ENCODE peak calls at places on chromosomes 7 and 10, in seven cellular contexts. G, I, J, A, Y, Q and T are unnamed samples. For H3K27me3 and H3K4me1, the result is how much of the 10 kb centered on the place peaks cover.

GRCh38 chr7:142964502-142965246 is 2.5 kb upstream of the KEL start:
- DNase-seq in G (no peak), I (no peak), A (no peak), J (no peak), Y (peak), Q (peak), T (peak)

GRCh38 chr7:40659231-40659630 is 524.4 kb downstream of the SUGCT start:
- DNase-seq in G (no peak), Q (no peak), Y (no peak), J (peak), I (no peak), A (peak), T (no peak)

GRCh38 chr10:95693331-95693667 is 428 bp downstream of the TCTN3 start:
- DNase-seq in G (peak), Y (no peak), J (no peak), A (no peak), I (no peak), Q (peak), T (no peak)

GRCh38 chr7:123621707-123622106 is 20.1 kb downstream of the ASB15 start:
- DNase-seq in Q (no peak), J (no peak), Y (no peak), A (no peak), G (no peak), I (no peak), T (no peak)

GRCh38 chr10:78700413-78700812 is 368.4 kb upstream of the ZMIZ1 start:
- DNase-seq in G (peak), A (peak), J (no peak), I (no peak), Y (no peak), Q (peak), T (peak)

GRCh38 chr7:100490483-100491191 is 6.9 kb downstream of the NYAP1 start:
- DNase-seq in J (no peak), Q (no peak), Y (peak), G (no peak), I (no peak), A (no peak), T (no peak)

GRCh38 chr7:29453022-29453421 is 110.6 kb upstream of the PRR15 start:
- DNase-seq in I (no peak), Q (peak), J (no peak), Y (no peak), A (no peak), G (no peak), T (peak)

GRCh38 chr7:147711429-147711828 is 879.1 kb upstream of the C7orf33 start:
- DNase-seq in Y (no peak), J (no peak), Q (no peak), A (no peak), G (no peak), I (no peak), T (no peak)

GRCh38 chr10:24360286-24361127 is 151.6 kb downstream of the KIAA1217 start:
- DNase-seq in Y (peak), A (peak), I (peak), Q (peak), J (no peak), G (peak), T (peak)

GRCh38 chr10:113718974-113719822 is 32.3 kb upstream of the PLEKHS1 start:
- DNase-seq in G (no peak), Y (peak), I (no peak), A (no peak), Q (no peak), J (no peak), T (peak)

GRCh38 chr10:120995768-120996167 is 144.6 kb downstream of the WDR11 start:
- DNase-seq in G (no peak), J (no peak), Q (no peak), I (no peak), Y (no peak), A (no peak), T (no peak)

GRCh38 chr10:77405771-77406241 is 231.8 kb downstream of the KCNMA1 start:
- DNase-seq in Y (peak), I (peak), G (peak), J (no peak), A (peak), Q (peak), T (peak)

GRCh38 chr10:3239066-3239919 is 66.7 kb upstream of the PITRM1 start:
- DNase-seq in I (peak), G (peak), J (no peak), Q (peak), Y (peak), A (peak), T (peak)

GRCh38 chr10:52229271-52229931 is 84.7 kb upstream of the DKK1 start:
- DNase-seq in A (no peak), Y (no peak), G (no peak), J (no peak), I (no peak), Q (no peak), T (no peak)

GRCh38 chr7:12210179-12211053 is 678 bp upstream of the TMEM106B start:
- DNase-seq in J (no peak), Q (peak), G (no peak), I (no peak), A (no peak), Y (peak), T (peak)

GRCh38 chr7:512541-513311 is 6.9 kb downstream of the PDGFA start:
- DNase-seq in J (no peak), G (no peak), Q (no peak), Y (no peak), A (no peak), I (no peak), T (peak)

GRCh38 chr7:1700086-1700485 is 30.0 kb downstream of the ELFN1 start:
- DNase-seq in Y (peak), A (peak), I (no peak), Q (no peak), J (no peak), G (no peak), T (no peak)

GRCh38 chr7:18087687-18088078 is 60.0 kb upstream of the PRPS1L1 start:
- DNase-seq in G (no peak), A (no peak), I (no peak), Q (peak), Y (no peak), J (no peak), T (no peak)

GRCh38 chr7:158312789-158313188 is 274.8 kb downstream of the PTPRN2 start:
- DNase-seq in Q (no peak), J (no peak), G (no peak), I (no peak), Y (no peak), A (no peak), T (no peak)

GRCh38 chr10:61942997-61943457 is 41.5 kb downstream of the ARID5B start:
- DNase-seq in G (peak), J (no peak), A (no peak), Q (no peak), Y (no peak), I (no peak), T (no peak)

GRCh38 chr7:128131701-128132100 is 100.5 kb upstream of the LRRC4 start:
- DNase-seq in Q (no peak), Y (no peak), A (no peak), I (no peak), G (no peak), J (no peak), T (no peak)

GRCh38 chr7:138228119-138228518 is 151.9 kb downstream of the AKR1D1 start:
- DNase-seq in Y (no peak), Q (no peak), J (no peak), I (no peak), A (no peak), G (no peak), T (no peak)

GRCh38 chr7:142645777-142646176 is 103.5 kb upstream of the PRSS1 start:
- DNase-seq in J (no peak), A (no peak), Y (no peak), I (no peak), G (no peak), Q (no peak), T (no peak)

GRCh38 chr7:157389951-157390730 is 53.3 kb downstream of the DNAJB6 start:
- DNase-seq in I (no peak), J (no peak), G (no peak), A (no peak), Q (no peak), Y (no peak), T (no peak)

GRCh38 chr7:1743481-1744230 is 73.6 kb downstream of the ELFN1 start:
- DNase-seq in A (no peak), I (no peak), Y (no peak), G (no peak), Q (no peak), J (no peak), T (no peak)

GRCh38 chr10:44995581-44995913 is 5.2 kb upstream of the ZNF22 start:
- DNase-seq in I (no peak), G (no peak), A (no peak), J (peak), Q (no peak), Y (no peak), T (no peak)

GRCh38 chr7:2724453-2725177 is 36.6 kb downstream of the AMZ1 start:
- DNase-seq in Y (no peak), Q (no peak), A (peak), J (no peak), G (no peak), I (no peak), T (no peak)

GRCh38 chr7:128924706-128925588 is 12.8 kb upstream of the IRF5 start:
- DNase-seq in Q (no peak), A (no peak), J (no peak), G (no peak), I (no peak), Y (no peak), T (no peak)

GRCh38 chr7:77982926-77983550 is 184.5 kb downstream of the PHTF2 start:
- DNase-seq in I (no peak), Y (no peak), G (peak), Q (no peak), A (no peak), J (no peak), T (no peak)

GRCh38 chr7:6193734-6194133 is 78.7 kb downstream of the CYTH3 start:
- DNase-seq in Y (no peak), J (no peak), A (no peak), G (no peak), I (no peak), Q (no peak), T (no peak)

GRCh38 chr7:2460641-2461040 is 15.6 kb downstream of the GRIFIN start:
- DNase-seq in Y (no peak), G (no peak), J (no peak), I (no peak), A (no peak), Q (no peak), T (no peak)

GRCh38 chr10:130568246-130568645 is 432.1 kb downstream of the GLRX3 start:
- DNase-seq in I (no peak), Q (no peak), A (no peak), G (no peak), Y (no peak), J (no peak), T (no peak)

GRCh38 chr7:23334482-23335056 is 35.4 kb downstream of the MALSU1 start:
- DNase-seq in J (no peak), I (no peak), Y (no peak), G (peak), Q (peak), A (no peak), T (peak)

GRCh38 chr10:33735463-33735862 is 401.0 kb upstream of the NRP1 start:
- DNase-seq in A (no peak), Q (no peak), J (no peak), I (no peak), G (no peak), Y (no peak), T (peak)

GRCh38 chr10:46327685-46328084 is 40.9 kb downstream of the ANTXRL start:
- DNase-seq in A (no peak), G (no peak), I (no peak), J (no peak), Y (no peak), Q (no peak), T (no peak)

GRCh38 chr7:139943391-139943790 is 114.3 kb downstream of the TBXAS1 start:
- DNase-seq in G (no peak), A (no peak), Q (no peak), Y (no peak), I (no peak), J (no peak), T (no peak)

DNA sequence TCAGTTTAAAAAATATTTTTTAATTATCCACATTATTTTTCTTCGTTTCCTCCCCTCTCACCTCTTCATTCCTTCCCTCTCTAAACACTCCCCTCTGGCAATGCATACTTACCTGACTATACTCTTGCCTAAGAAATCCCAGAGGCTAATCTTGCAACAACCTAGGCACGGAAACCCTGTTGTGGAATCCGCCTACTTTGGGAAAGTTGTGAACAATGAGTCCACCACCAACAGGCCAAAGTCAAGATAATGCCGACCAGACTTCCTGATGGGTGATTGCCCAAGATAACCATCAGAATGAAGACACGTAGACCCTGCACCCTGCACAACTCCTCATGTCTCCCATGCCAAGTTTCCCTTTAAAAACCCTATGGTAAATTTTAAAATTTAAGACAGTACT is 521.5 kb downstream of the KIF20B start:
- DNase-seq in Y (no peak), G (no peak), J (no peak), I (no peak), A (no peak), Q (no peak), T (no peak)
- H3K27ac ChIP-seq in Y (no peak), G (no peak), J (no peak), I (no peak), A (no peak), Q (peak), T (no peak)

GRCh38 chr7:51318001-51318400 is 1.4 kb upstream of the COBL start:
- DNase-seq in I (no peak), A (no peak), Q (no peak), J (no peak), Y (no peak), G (no peak), T (no peak)
- H3K27me3 ChIP-seq in I (under half), A (under half), Q (under half), J (under half), Y (under half), G (under half), T (under half)

DNA sequence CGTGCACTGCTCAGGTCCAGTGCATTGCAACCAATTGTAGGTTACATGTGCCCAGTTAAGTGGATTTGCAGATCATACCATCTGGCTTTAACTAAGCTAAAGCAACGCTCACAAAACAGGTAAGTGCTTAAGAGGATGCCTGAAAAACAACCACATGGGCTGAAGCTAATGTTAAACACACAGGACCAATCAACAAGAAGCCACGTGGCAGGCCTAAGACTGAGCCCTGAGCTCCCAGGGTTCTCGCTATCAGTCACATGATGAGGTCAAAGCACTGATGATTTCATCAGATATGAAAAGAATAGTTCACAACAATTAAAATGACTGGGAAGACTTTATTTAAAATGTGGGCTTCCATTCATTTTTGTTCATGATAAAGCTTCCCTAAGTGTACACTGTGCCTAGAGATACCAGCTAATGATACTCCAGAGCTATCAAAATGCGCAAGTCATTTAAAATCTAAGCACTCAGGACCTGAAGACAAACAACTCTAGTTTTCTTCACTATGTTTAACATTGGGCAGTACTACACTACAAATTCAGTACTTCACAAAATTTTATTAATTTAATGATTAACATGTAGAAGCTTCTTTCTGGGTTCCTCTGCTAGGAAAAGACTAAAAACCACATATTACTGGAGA is 90.6 kb downstream of the PIP4K2A start:
- DNase-seq in A (no peak), G (no peak), Y (peak), I (no peak), J (no peak), Q (no peak), T (no peak)
- H3K4me1 ChIP-seq in A (under half), G (half or more), Y (under half), I (half or more), J (half or more), Q (under half), T (under half)

DNA sequence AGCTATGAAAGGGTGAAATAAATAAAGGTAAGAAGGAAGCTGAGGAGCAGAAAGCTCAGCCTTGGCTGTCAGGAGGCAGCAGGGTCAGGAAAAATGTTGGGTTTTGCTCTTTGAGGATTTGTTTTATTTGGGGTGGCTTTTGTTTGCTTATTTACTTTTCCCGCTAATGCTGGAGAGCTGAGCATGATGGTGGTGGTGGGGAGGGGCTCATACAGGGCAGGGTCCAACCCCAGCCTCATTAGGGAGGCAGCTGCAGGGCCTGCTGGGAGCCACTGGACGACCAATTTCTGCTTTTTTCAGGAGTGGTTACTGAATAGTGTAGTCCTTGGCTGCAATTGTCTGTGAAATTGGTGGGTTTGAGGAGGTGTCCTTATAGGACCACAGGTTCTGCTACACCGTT is 36.3 kb downstream of the CCM2 start:
- DNase-seq in Y (no peak), A (no peak), J (no peak), Q (no peak), G (no peak), I (no peak), T (no peak)
- H3K27ac ChIP-seq in Y (no peak), A (no peak), J (no peak), Q (peak), G (no peak), I (no peak), T (no peak)

GRCh38 chr10:16518822-16519221 is 2.9 kb downstream of the C1QL3 start:
- DNase-seq in A (no peak), G (peak), Y (no peak), I (no peak), Q (no peak), J (no peak), T (no peak)
- H3K27me3 ChIP-seq in A (under half), G (half or more), Y (under half), I (under half), Q (half or more), J (under half), T (under half)

DNA sequence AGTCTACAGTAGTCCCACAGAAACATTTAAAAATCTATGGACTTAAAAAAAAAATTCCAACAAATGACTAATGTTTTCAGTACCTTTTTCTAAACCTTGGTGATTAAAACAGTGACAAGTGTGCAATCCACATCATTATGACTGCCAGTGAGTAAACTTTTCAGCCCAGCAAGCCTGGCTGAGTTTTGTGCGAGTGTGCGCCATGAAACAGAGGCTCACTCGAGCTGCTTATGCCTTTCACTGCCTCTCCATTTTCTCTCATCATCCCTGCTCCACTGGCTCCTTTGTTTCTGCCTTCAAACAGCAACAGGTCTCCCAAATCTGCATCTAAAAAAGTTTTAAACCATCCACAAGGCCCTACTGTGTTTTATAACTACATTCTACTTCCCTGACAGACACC is 105.8 kb downstream of the USP6NL start:
- DNase-seq in J (no peak), Y (no peak), A (no peak), I (no peak), G (no peak), Q (no peak), T (no peak)
- H3K4me1 ChIP-seq in J (under half), Y (under half), A (under half), I (under half), G (under half), Q (under half), T (under half)

GRCh38 chr10:50381637-50382036 is 130.3 kb upstream of the ASAH2 start:
- DNase-seq in G (no peak), A (no peak), Q (no peak), J (no peak), I (no peak), Y (no peak), T (no peak)
- H3K27ac ChIP-seq in G (no peak), A (no peak), Q (no peak), J (no peak), I (no peak), Y (peak), T (no peak)

GRCh38 chr7:151447901-151448260 is 7.9 kb upstream of the CRYGN start:
- DNase-seq in I (no peak), G (no peak), Y (no peak), J (no peak), A (no peak), Q (no peak), T (no peak)

GRCh38 chr7:151446412-151446811 is 6.5 kb upstream of the CRYGN start:
- DNase-seq in Q (no peak), I (no peak), Y (no peak), J (no peak), A (no peak), G (no peak), T (no peak)

GRCh38 chr7:151442776-151443496 is 3.0 kb upstream of the CRYGN start:
- DNase-seq in Y (no peak), A (no peak), Q (no peak), J (no peak), G (no peak), I (no peak), T (no peak)

GRCh38 chr7:151447312-151447711 is 7.4 kb upstream of the CRYGN start:
- DNase-seq in Y (no peak), I (no peak), J (no peak), G (no peak), Q (no peak), A (no peak), T (no peak)

GRCh38 chr7:151444632-151445031 is 4.7 kb upstream of the CRYGN start:
- DNase-seq in Q (no peak), I (no peak), J (no peak), G (no peak), A (no peak), Y (no peak), T (no peak)
- H3K27me3 ChIP-seq in Q (under half), I (under half), J (under half), G (under half), A (under half), Y (under half), T (under half)

DNA sequence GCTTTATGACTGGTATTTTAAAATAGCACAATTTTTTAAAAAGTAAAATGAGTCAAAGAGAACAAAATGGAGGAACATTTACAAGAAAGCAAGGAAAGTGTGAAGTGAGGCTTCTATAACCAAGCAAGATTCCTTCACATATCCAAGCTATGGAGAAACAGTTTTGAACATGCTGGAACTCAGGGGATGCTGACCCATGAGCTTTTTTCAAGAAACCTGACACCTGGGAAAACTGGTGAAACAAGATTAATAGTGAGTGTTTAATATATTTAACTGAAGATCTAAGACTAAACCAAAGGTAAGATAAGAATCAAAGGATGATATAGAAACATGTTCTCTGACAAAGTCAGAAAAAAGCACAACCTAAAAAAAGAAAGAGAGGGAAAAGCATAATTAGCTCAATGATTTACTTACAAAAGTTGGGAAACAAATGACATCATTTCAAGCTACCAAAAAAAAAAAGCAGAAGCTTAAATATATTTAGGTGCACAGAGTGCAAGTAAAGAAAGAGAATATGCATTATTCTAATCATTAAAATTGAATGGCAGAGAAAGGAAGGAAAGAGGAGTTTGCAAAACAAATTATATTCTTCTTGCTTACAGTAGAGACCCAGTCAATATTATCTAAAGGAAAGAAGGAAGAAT is 24.9 kb downstream of the C7orf25 start:
- DNase-seq in G (no peak), Y (no peak), Q (no peak), I (no peak), J (no peak), A (no peak), T (no peak)
- H3K4me1 ChIP-seq in G (under half), Y (under half), Q (under half), I (under half), J (under half), A (under half), T (under half)

GRCh38 chr7:95871896-95872295 is 99.5 kb downstream of the DYNC1I1 start:
- DNase-seq in Q (no peak), Y (no peak), I (no peak), J (no peak), G (no peak), A (no peak), T (no peak)
- H3K27ac ChIP-seq in Q (no peak), Y (no peak), I (peak), J (no peak), G (no peak), A (no peak), T (no peak)